ENCODE peak calls at places on chromosome 9, in seven cellular contexts. S is mesenteric fat pad, O is AG08396, V is HEK293T, I is GDM1, M is hippocampal formation, Y is GM10248. G is an unnamed sample.
A peak's percentile ranks its signal among the peaks of the same experiment; 100 is the strongest.

GRCh38 chr9:128142596-128142995 is 6.7 kb upstream of the LCN2 start:
- DNase-seq in Y (no peak), M (no peak), S (no peak), O (no peak), V (no peak), I (no peak), G (no peak)

GRCh38 chr9:77018058-77019009 is 1.1 kb upstream of the FOXB2 start:
- DNase-seq in S (no peak), V (peak; percentile 56), O (peak; percentile 43), M (no peak), I (no peak), Y (peak; percentile 12), G (no peak)

GRCh38 chr9:3459076-3459475 is 66.7 kb downstream of the RFX3 start:
- DNase-seq in O (no peak), M (no peak), I (no peak), Y (no peak), V (no peak), S (no peak), G (no peak)

GRCh38 chr9:114465906-114466900 is 39.1 kb downstream of the WHRN start:
- DNase-seq in M (no peak), S (peak; percentile 86), O (no peak), V (no peak), I (no peak), Y (no peak), G (no peak)

GRCh38 chr9:127754761-127755557 is 19.9 kb upstream of the TOR2A start:
- DNase-seq in I (no peak), M (no peak), Y (no peak), V (no peak), S (no peak), O (no peak), G (no peak)

GRCh38 chr9:106700676-106701075 is 162.3 kb upstream of the ZNF462 start:
- DNase-seq in M (no peak), S (no peak), I (no peak), V (no peak), O (no peak), Y (no peak), G (no peak)

GRCh38 chr9:33159058-33159759 is 7.9 kb downstream of the B4GALT1 start:
- DNase-seq in M (no peak), S (peak; percentile 92), V (no peak), O (no peak), I (peak; percentile 54), Y (no peak), G (no peak)

GRCh38 chr9:132151118-132151517 is 10.7 kb upstream of the NTNG2 start:
- DNase-seq in Y (no peak), O (no peak), S (no peak), V (no peak), M (no peak), I (no peak), G (no peak)

GRCh38 chr9:14351206-14351605 is 37.3 kb upstream of the NFIB start:
- DNase-seq in I (no peak), Y (no peak), S (no peak), O (no peak), V (no peak), M (no peak), G (peak; percentile 29)

GRCh38 chr9:133463864-133464615 is 4.3 kb downstream of the CACFD1 start:
- DNase-seq in M (no peak), O (no peak), Y (no peak), I (no peak), V (no peak), S (no peak), G (no peak)